ENCODE peak calls at places on chromosomes 16 and 17, in four cellular contexts. I, E, J and P are unnamed samples. For H3K4me1, the result is how much of the 10 kb centered on the place peaks cover.

GRCh38 chr17:7837375-7838290 is 3.6 kb downstream of the KDM6B start:
- DNase-seq in I (no peak), E (no peak), J (no peak), P (peak)

GRCh38 chr17:39704821-39705551 is 5.1 kb downstream of the ERBB2 start:
- DNase-seq in I (no peak), E (no peak), J (no peak), P (no peak)

GRCh38 chr17:62186841-62187240 is 121.8 kb upstream of the MED13 start:
- DNase-seq in I (no peak), E (no peak), J (no peak), P (no peak)

GRCh38 chr16:89004209-89004831 is 27.3 kb upstream of the CBFA2T3 start:
- DNase-seq in I (peak), E (peak), J (no peak), P (peak)

GRCh38 chr17:14919049-14919545 is 346.0 kb downstream of the PMP22 start:
- DNase-seq in I (no peak), E (no peak), J (no peak), P (no peak)

GRCh38 chr17:55348749-55349354 is 72.8 kb downstream of the MMD start:
- DNase-seq in I (peak), E (peak), J (peak), P (no peak)

GRCh38 chr16:7731121-7731520 is 398.5 kb downstream of the RBFOX1 start:
- DNase-seq in I (no peak), E (no peak), J (no peak), P (no peak)

GRCh38 chr16:78957328-78958100 is 643.0 kb downstream of the MAF start:
- DNase-seq in I (no peak), E (peak), J (no peak), P (no peak)

GRCh38 chr17:80795737-80796136 is 195.9 kb upstream of the CHMP6 start:
- DNase-seq in I (peak), E (peak), J (no peak), P (peak)

GRCh38 chr17:2259769-2260536 is 43.6 kb downstream of the SMG6 start:
- DNase-seq in I (no peak), E (no peak), J (peak), P (no peak)

GRCh38 chr16:67011274-67011673 is 17.7 kb upstream of the CBFB start:
- DNase-seq in I (no peak), E (no peak), J (no peak), P (no peak)

GRCh38 chr17:75561927-75562603 is 25.5 kb upstream of the MYO15B start:
- DNase-seq in I (no peak), E (peak), J (no peak), P (no peak)

GRCh38 chr16:90020260-90020837 is 1.1 kb upstream of the DBNDD1 start:
- DNase-seq in I (no peak), E (no peak), J (no peak), P (no peak)

GRCh38 chr17:4087911-4088693 is 54.7 kb downstream of the ZZEF1 start:
- DNase-seq in I (no peak), E (no peak), J (no peak), P (no peak)

GRCh38 chr16:79213214-79213613 is 387.3 kb downstream of the MAF start:
- DNase-seq in I (no peak), E (no peak), J (no peak), P (no peak)

GRCh38 chr17:78890111-78890897 is 12.7 kb downstream of the CEP295NL start:
- DNase-seq in I (peak), E (no peak), J (peak), P (peak)
- H3K4me1 ChIP-seq in I (half or more), E (under half), J (under half), P (under half)

GRCh38 chr16:27748868-27749546 is 199.1 kb downstream of the KATNIP start:
- DNase-seq in I (peak), E (no peak), J (peak), P (peak)
- TF ChIP-seq CTCF in I (peak), E (no peak), J (no peak), P (peak)

DNA sequence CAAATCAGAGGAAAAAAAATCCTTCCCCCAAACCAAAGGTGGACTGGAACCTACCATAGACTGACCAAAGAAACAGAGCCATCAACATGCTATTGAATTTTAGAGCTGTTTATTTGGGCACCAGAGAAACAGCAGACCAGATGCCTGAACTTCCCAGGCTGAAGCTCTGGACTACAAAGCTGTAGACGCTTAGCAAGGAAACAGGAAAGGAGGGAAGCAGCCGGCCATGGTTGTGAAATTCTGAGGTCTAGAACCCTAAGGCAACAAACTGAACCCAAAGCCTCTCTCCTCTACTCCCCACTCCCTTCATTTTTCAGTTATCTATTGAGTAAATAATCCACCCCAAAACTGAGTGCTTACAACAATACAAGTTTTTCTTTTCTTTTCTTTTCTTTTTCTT is 45.4 kb upstream of the MEIOC start:
- DNase-seq in I (no peak), E (no peak), J (no peak), P (no peak)
- H3K4me1 ChIP-seq in I (under half), E (under half), J (under half), P (under half)

GRCh38 chr17:33292184-33292980 is 713 bp downstream of the ASIC2 start:
- DNase-seq in I (no peak), E (peak), J (no peak), P (peak)
- TF ChIP-seq CTCF in I (peak), E (no peak), J (no peak), P (peak)

GRCh38 chr17:57559634-57560387 is 185.3 kb downstream of the CCDC182 start:
- DNase-seq in I (no peak), E (no peak), J (no peak), P (no peak)

GRCh38 chr17:57565119-57565635 is 179.9 kb downstream of the CCDC182 start:
- DNase-seq in I (no peak), E (no peak), J (no peak), P (no peak)

GRCh38 chr17:57561072-57561861 is 183.8 kb downstream of the CCDC182 start:
- DNase-seq in I (no peak), E (no peak), J (no peak), P (no peak)

GRCh38 chr17:57563968-57564367 is 181.1 kb downstream of the CCDC182 start:
- DNase-seq in I (no peak), E (no peak), J (no peak), P (no peak)

GRCh38 chr17:57562231-57562630 is 182.9 kb downstream of the CCDC182 start:
- DNase-seq in I (no peak), E (no peak), J (no peak), P (no peak)
- H3K4me1 ChIP-seq in I (under half), E (under half), J (under half), P (under half)

DNA sequence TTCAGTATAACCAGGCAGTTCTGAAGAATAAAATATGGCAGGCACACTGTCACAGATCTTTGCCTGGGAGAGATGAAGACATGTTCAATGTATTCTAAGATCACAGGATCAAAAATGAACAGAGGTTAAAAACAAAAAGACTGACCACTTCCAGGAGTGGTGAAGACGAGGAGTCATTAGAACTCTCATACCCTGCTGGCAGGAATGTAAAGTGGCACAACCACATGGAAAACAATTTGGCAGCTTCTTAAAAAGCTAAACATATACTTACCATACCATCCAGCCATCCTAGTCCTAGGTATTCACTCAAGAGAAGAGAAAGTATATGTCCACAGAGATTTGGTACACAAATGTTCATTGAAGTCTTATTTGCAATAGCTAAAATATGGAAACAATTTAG is 406.3 kb downstream of the NPIPA8 start:
- DNase-seq in I (no peak), E (no peak), J (no peak), P (no peak)
- TF ChIP-seq CTCF in I (no peak), E (no peak), J (no peak), P (no peak)

DNA sequence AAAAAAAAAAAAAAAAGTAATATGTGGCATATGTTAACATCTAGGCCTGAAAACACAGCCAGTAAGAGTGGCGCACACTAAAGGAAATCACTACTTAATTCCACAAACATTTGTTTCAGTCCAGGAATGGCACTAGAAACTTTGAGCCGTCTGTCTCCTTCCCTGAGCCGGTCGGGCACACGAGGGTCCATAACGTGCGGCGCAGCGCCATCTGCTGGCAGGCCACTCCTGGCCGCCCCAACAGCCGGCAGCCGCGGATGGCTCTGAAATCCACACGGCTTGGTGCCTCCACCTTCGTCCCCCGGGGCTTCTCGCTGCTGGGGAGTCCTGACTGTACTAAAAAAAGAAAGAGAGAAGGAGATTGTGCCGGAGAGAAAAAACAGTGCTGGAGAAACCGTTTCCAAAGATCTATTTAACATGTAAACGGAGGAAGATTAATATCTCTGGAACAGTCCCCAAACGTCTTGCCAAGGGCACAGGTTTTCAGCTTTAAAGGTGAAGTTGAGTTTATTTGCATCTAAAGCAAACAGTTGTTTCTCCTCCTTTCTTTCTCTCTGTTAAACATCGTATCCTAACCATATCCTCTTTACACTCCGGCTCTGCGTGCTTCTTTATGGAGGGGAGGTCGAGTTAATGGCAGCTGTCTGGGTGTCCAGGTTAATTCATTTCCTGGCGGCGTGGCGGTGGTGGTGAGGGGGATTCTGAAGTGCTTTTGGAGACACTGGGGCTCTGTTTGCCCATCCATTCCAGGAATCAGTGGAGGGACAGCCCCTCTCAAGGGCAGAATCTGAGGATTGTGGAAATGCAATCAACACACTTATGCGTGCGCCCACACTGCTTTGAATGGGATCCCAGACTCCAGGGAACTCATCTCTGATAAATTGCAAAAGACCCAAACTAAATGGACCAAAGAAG is 611.3 kb upstream of the SALL1 start:
- DNase-seq in I (peak), E (peak), J (peak), P (peak)
- H3K4me1 ChIP-seq in I (under half), E (under half), J (under half), P (under half)